ENCODE peak calls at places on chromosomes 3 and 15, in six cellular contexts. R, A, Y, G, L and N are unnamed samples.

GRCh38 chr3:185549651-185550111 is 2.7 kb downstream of the LIPH start:
- DNase-seq in R (no peak), A (no peak), Y (no peak), G (no peak), L (no peak), N (no peak)

GRCh38 chr3:127775398-127776109 is 46.8 kb downstream of the MGLL start:
- DNase-seq in R (peak; percentile 29), A (no peak), Y (no peak), G (no peak), L (no peak), N (no peak)

GRCh38 chr3:18841422-18842343 is 306.6 kb upstream of the KCNH8 start:
- DNase-seq in R (no peak), A (no peak), Y (no peak), G (no peak), L (no peak), N (no peak)

GRCh38 chr3:4709336-4709735 is 216.2 kb downstream of the ITPR1 start:
- DNase-seq in R (no peak), A (no peak), Y (no peak), G (no peak), L (no peak), N (no peak)

GRCh38 chr15:79002631-79003030 is 57.8 kb upstream of the CTSH start:
- DNase-seq in R (no peak), A (no peak), Y (no peak), G (no peak), L (peak; percentile 38), N (no peak)

GRCh38 chr3:49165771-49166751 is at the start of gene CCDC71:
- DNase-seq in R (peak; percentile 75), A (peak; percentile 90), Y (peak; percentile 75), G (peak; percentile 73), L (peak; percentile 60), N (no peak)

GRCh38 chr3:183275418-183275817 is 22.4 kb downstream of the B3GNT5 start:
- DNase-seq in R (peak; percentile 58), A (no peak), Y (no peak), G (no peak), L (no peak), N (no peak)

GRCh38 chr3:142888484-142889262 is at the start of gene PCOLCE2:
- DNase-seq in R (peak; percentile 33), A (peak; percentile 38), Y (no peak), G (peak; percentile 8), L (peak; percentile 58), N (peak; percentile 91)

GRCh38 chr15:59553879-59554735 is 57.5 kb upstream of the GCNT3 start:
- DNase-seq in R (no peak), A (no peak), Y (no peak), G (no peak), L (peak; percentile 12), N (no peak)

GRCh38 chr3:3081659-3082546 is 28.3 kb downstream of the IL5RA start:
- DNase-seq in R (no peak), A (peak; percentile 21), Y (no peak), G (no peak), L (no peak), N (no peak)

GRCh38 chr15:31211353-31211752 is 109.8 kb upstream of the TRPM1 start:
- DNase-seq in R (no peak), A (no peak), Y (no peak), G (no peak), L (no peak), N (no peak)

GRCh38 chr3:121072128-121072527 is 164.1 kb downstream of the STXBP5L start:
- DNase-seq in R (no peak), A (no peak), Y (no peak), G (no peak), L (no peak), N (no peak)

GRCh38 chr3:194395767-194396527 is 3.1 kb downstream of the GP5 start:
- DNase-seq in R (no peak), A (no peak), Y (no peak), G (peak; percentile 41), L (no peak), N (no peak)

GRCh38 chr15:91049378-91050127 is 27.2 kb upstream of the VPS33B start:
- DNase-seq in R (peak; percentile 81), A (no peak), Y (peak; percentile 59), G (peak; percentile 70), L (peak; percentile 9), N (no peak)

GRCh38 chr3:191358929-191359328 is 28.6 kb upstream of the UTS2B start:
- DNase-seq in R (no peak), A (no peak), Y (no peak), G (no peak), L (no peak), N (no peak)

GRCh38 chr15:65132841-65133549 is 613 bp downstream of the PDCD7 start:
- DNase-seq in R (peak; percentile 53), A (peak; percentile 63), Y (peak; percentile 45), G (peak; percentile 44), L (peak; percentile 35), N (no peak)
- TF ChIP-seq POLR2A in R (no peak), A (peak; percentile 50), Y (no peak), G (no peak), L (peak; percentile 8), N (no peak)

GRCh38 chr15:51334011-51334426 is 4.4 kb downstream of the CYP19A1 start:
- DNase-seq in R (no peak), A (no peak), Y (no peak), G (no peak), L (no peak), N (no peak)
- TF ChIP-seq POLR2A in R (no peak), A (no peak), Y (no peak), G (no peak), L (no peak), N (no peak)

DNA sequence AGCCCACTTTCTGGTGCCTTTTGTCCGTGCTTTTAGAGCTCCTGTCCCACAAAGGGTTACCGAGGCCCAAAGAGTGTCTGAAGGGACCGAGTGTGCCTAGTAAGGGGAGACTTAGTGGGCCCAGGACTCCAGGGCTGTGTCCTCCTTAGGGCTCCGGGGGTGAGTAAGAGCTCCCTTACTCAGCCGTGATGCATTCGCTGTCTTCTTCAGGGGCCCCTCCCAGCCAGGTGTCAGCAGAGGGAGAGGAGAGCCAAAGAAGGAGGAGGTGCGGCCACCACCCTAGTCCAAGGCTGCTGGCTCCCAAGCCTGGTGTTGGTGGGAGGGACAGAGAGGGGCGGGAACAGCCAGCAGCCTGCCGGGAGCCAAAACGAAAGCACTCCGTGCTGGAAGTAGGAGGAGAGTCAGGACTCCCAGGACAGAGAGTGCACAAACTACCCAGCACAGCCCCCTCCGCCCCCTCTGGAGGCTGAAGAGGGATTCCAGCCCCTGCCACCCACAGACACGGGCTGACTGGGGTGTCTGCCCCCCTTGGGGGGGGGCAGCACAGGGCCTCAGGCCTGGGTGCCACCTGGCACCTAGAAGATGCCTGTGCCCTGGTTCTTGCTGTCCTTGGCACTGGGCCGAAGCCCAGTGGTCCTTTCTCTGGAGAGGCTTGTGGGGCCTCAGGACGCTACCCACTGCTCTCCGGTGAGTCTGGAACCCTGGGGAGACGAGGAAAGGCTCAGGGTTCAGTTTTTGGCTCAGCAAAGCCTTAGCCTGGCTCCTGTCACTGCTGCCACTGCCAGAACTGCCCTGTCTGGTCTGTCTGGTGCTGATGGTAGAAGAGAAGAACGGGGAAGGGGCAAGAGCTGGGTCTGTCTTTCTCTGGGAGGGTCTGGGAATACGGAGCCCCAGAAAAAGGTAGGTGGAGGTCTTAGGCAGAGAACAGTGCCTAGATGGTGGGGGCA is at the start of gene IL17RC:
- DNase-seq in R (peak; percentile 93), A (no peak), Y (peak; percentile 88), G (peak; percentile 92), L (peak; percentile 94), N (peak; percentile 98)
- TF ChIP-seq POLR2A in R (peak; percentile 74), A (no peak), Y (no peak), G (peak; percentile 76), L (peak; percentile 28), N (peak; percentile 53)

GRCh38 chr15:67199881-67200763 is 54.3 kb downstream of the AAGAB start:
- DNase-seq in R (no peak), A (no peak), Y (no peak), G (no peak), L (no peak), N (no peak)

GRCh38 chr15:67199391-67199790 is 55.1 kb downstream of the AAGAB start:
- DNase-seq in R (no peak), A (no peak), Y (no peak), G (no peak), L (no peak), N (no peak)

GRCh38 chr15:67196672-67197363 is 57.6 kb downstream of the AAGAB start:
- DNase-seq in R (no peak), A (no peak), Y (no peak), G (no peak), L (peak; percentile 40), N (peak; percentile 77)

GRCh38 chr15:67197364-67197695 is 57.1 kb downstream of the AAGAB start:
- DNase-seq in R (no peak), A (no peak), Y (no peak), G (no peak), L (no peak), N (peak; percentile 85)

GRCh38 chr15:67198157-67198754 is 56.2 kb downstream of the AAGAB start:
- DNase-seq in R (no peak), A (no peak), Y (no peak), G (no peak), L (no peak), N (no peak)
- TF ChIP-seq POLR2A in R (no peak), A (no peak), Y (no peak), G (no peak), L (no peak), N (no peak)

DNA sequence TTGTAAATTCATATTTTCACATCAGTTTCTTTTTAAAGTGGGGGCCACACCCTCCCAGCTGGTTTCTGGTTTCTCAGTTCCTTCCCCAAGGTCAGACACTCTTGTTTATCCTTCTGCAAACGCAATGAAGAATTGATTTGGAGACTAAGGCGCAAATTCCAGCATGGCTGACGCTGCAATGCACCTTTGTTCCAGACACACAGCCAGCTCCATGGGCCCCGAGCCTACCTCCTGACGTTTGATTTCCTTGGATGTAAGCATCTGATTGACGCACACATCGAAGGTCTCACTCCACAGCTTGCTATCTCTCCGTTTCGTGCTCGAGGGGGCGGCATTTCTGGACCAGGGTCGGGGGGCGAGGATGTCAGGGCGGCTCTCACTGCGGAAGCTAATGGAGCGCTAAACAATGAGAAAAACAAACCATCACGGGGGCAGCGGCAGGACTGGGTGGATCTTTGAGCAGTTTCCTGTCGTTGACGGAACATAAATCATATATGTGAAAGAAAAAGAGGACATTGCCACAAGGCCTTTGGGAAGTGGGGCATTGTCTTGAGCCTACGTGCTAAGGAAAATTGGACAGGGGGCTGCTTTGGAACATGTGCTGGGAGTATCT is 46.9 kb downstream of the ARHGEF3 start:
- DNase-seq in R (no peak), A (no peak), Y (no peak), G (peak; percentile 19), L (no peak), N (no peak)
- TF ChIP-seq POLR2A in R (no peak), A (no peak), Y (no peak), G (no peak), L (no peak), N (no peak)